ENCODE peak calls at places on chromosomes 2 and 18, in seven cellular contexts. K, M, W, G, A, O and T are unnamed samples.

GRCh38 chr18:10490401-10491289 is 35.2 kb upstream of the NAPG start:
- DNase-seq in K (peak; percentile 92), M (peak; percentile 86), W (no peak), G (no peak), A (no peak), O (no peak), T (peak; percentile 59)

GRCh38 chr18:63299837-63300787 is 19.5 kb downstream of the BCL2 start:
- DNase-seq in K (no peak), M (no peak), W (no peak), G (peak; percentile 31), A (no peak), O (peak; percentile 36), T (peak; percentile 90)

GRCh38 chr2:120132691-120133090 is 90.5 kb downstream of the TMEM185B start:
- DNase-seq in K (no peak), M (no peak), W (no peak), G (no peak), A (no peak), O (peak; percentile 12), T (no peak)

GRCh38 chr18:68441241-68441640 is 273.7 kb downstream of the TMX3 start:
- DNase-seq in K (no peak), M (no peak), W (no peak), G (no peak), A (no peak), O (no peak), T (no peak)

GRCh38 chr2:120150040-120150482 is 73.1 kb downstream of the TMEM185B start:
- DNase-seq in K (no peak), M (no peak), W (no peak), G (peak; percentile 3), A (no peak), O (no peak), T (no peak)

GRCh38 chr2:88489181-88489580 is 36.7 kb upstream of the FOXI3 start:
- DNase-seq in K (peak; percentile 43), M (no peak), W (no peak), G (no peak), A (no peak), O (no peak), T (no peak)

GRCh38 chr2:222904557-222905258 is 43.9 kb downstream of the ACSL3 start:
- DNase-seq in K (no peak), M (no peak), W (no peak), G (peak; percentile 97), A (no peak), O (peak; percentile 91), T (no peak)

GRCh38 chr18:36895606-36896005 is 66.7 kb downstream of the KIAA1328 start:
- DNase-seq in K (peak; percentile 15), M (no peak), W (no peak), G (no peak), A (no peak), O (no peak), T (no peak)

GRCh38 chr2:172091626-172092566 is 6.6 kb downstream of the DLX1 start:
- DNase-seq in K (no peak), M (no peak), W (no peak), G (no peak), A (no peak), O (no peak), T (no peak)

GRCh38 chr2:238910751-238911351 is 63.0 kb downstream of the TWIST2 start:
- DNase-seq in K (no peak), M (no peak), W (no peak), G (no peak), A (no peak), O (no peak), T (no peak)

GRCh38 chr2:210630904-210631560 is 74.6 kb downstream of the CPS1 start:
- DNase-seq in K (no peak), M (no peak), W (no peak), G (no peak), A (no peak), O (no peak), T (no peak)

GRCh38 chr2:199259671-199260070 is 198.1 kb downstream of the SATB2 start:
- DNase-seq in K (no peak), M (no peak), W (no peak), G (peak; percentile 33), A (no peak), O (no peak), T (no peak)

GRCh38 chr2:95294579-95295250 is 2.4 kb upstream of the KCNIP3 start:
- DNase-seq in K (no peak), M (no peak), W (no peak), G (no peak), A (no peak), O (no peak), T (no peak)

DNA sequence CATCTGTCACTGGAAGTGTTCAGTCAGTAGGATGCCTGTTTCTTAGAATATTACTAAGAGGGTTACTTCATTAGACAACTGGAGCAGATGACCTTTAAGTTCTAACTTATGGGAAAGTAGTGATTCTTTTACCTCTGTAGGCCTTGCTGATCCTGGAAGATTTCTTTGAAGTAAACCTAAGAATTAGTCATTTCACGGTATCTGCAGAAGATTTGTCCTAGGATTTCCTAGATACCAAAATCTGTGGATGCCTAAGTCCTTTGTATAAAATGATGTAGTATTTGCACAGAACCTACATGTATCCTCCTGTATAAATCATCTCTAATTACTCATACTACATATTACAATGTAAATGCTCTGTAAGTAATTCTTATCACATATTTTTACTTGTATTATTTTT is 77.8 kb downstream of the MAP3K20 start:
- DNase-seq in K (no peak), M (no peak), W (no peak), G (peak; percentile 35), A (no peak), O (no peak), T (no peak)
- H3K23ac ChIP-seq in K (no peak overlapping the region), M (no peak overlapping the region), W (no peak overlapping the region), G (peak overlapping the region; percentile 35), A (no peak overlapping the region), O (no peak overlapping the region), T (no peak overlapping the region)

GRCh38 chr2:61726456-61727209 is 127.2 kb downstream of the FAM161A start:
- DNase-seq in K (no peak), M (no peak), W (no peak), G (peak; percentile 4), A (no peak), O (peak; percentile 29), T (peak; percentile 75)

GRCh38 chr2:61722311-61722710 is 131.5 kb downstream of the FAM161A start:
- DNase-seq in K (no peak), M (no peak), W (no peak), G (no peak), A (no peak), O (no peak), T (no peak)

GRCh38 chr2:61722800-61723199 is 131.1 kb downstream of the FAM161A start:
- DNase-seq in K (no peak), M (no peak), W (no peak), G (no peak), A (no peak), O (no peak), T (no peak)

GRCh38 chr2:61732787-61733186 is 121.1 kb downstream of the FAM161A start:
- DNase-seq in K (no peak), M (no peak), W (no peak), G (no peak), A (no peak), O (no peak), T (no peak)

GRCh38 chr2:61727746-61728145 is 126.1 kb downstream of the FAM161A start:
- DNase-seq in K (no peak), M (no peak), W (no peak), G (peak; percentile 22), A (no peak), O (no peak), T (no peak)
- H4K8ac ChIP-seq in K (no peak overlapping the region), M (no peak overlapping the region), W (no peak overlapping the region), G (no peak overlapping the region), A (no peak overlapping the region), O (no peak overlapping the region), T (no peak overlapping the region)

GRCh38 chr18:28588884-28589549 is 412.1 kb upstream of the CDH2 start:
- DNase-seq in K (no peak), M (no peak), W (no peak), G (peak; percentile 18), A (no peak), O (peak; percentile 9), T (no peak)
- H3K23ac ChIP-seq in K (no peak overlapping the region), M (no peak overlapping the region), W (no peak overlapping the region), G (no peak overlapping the region), A (no peak overlapping the region), O (no peak overlapping the region), T (no peak overlapping the region)

DNA sequence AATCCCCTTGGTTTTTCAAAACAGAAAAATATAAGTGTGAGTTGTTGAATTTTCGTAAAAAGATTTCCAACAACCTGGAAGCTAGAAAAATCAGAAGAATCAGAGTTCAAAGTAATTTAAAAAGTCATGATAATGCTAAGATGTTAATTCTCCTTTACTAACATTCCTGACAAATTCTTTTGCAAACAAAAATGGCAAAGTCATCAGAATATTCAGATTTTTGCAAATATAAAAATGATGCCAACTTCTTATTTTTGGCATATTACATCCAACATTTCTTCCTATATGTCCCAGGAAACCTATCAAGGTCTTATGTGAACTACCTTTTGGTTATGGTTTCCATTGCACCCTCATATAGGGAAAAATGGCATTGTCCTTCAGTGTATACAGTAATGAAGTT is 178.1 kb upstream of the SLC8A1 start:
- DNase-seq in K (no peak), M (no peak), W (no peak), G (no peak), A (no peak), O (no peak), T (no peak)
- H4K8ac ChIP-seq in K (no peak overlapping the region), M (no peak overlapping the region), W (no peak overlapping the region), G (no peak overlapping the region), A (no peak overlapping the region), O (no peak overlapping the region), T (no peak overlapping the region)

GRCh38 chr2:240455227-240455718 is 19.8 kb downstream of the GPC1 start:
- DNase-seq in K (no peak), M (no peak), W (no peak), G (no peak), A (no peak), O (no peak), T (no peak)

GRCh38 chr2:240455719-240456606 is 20.5 kb downstream of the GPC1 start:
- DNase-seq in K (no peak), M (no peak), W (no peak), G (no peak), A (no peak), O (peak; percentile 9), T (peak; percentile 54)

GRCh38 chr2:240452471-240453256 is 17.2 kb downstream of the GPC1 start:
- DNase-seq in K (peak; percentile 50), M (peak; percentile 74), W (no peak), G (peak; percentile 35), A (peak; percentile 79), O (peak; percentile 56), T (peak; percentile 75)

GRCh38 chr2:240453461-240454030 is 18.1 kb downstream of the GPC1 start:
- DNase-seq in K (no peak), M (no peak), W (no peak), G (no peak), A (no peak), O (no peak), T (no peak)

GRCh38 chr2:240454031-240454901 is 18.8 kb downstream of the GPC1 start:
- DNase-seq in K (no peak), M (no peak), W (no peak), G (no peak), A (no peak), O (no peak), T (no peak)
- H3K23ac ChIP-seq in K (no peak overlapping the region), M (no peak overlapping the region), W (no peak overlapping the region), G (no peak overlapping the region), A (peak overlapping the region; percentile 80), O (peak overlapping the region; percentile 68), T (no peak overlapping the region)